ENCODE peak calls at places on chromosome 14, in eight cellular contexts. K, I, B, Z, U, G, X and C are unnamed samples.
A peak's percentile ranks its signal among the peaks of the same experiment; 100 is the strongest.

GRCh38 chr14:92461891-92462290 is 51.7 kb upstream of the RIN3 start:
- DNase-seq in G (no peak), U (no peak), X (no peak), B (no peak), K (no peak), Z (no peak), I (no peak), C (no peak)

GRCh38 chr14:42110167-42110566 is 503.5 kb downstream of the LRFN5 start:
- DNase-seq in U (peak; percentile 5), G (no peak), B (no peak), I (no peak), X (no peak), K (no peak), Z (no peak), C (peak; percentile 63)

GRCh38 chr14:63248211-63248610 is 44.0 kb downstream of the RHOJ start:
- DNase-seq in B (no peak), K (no peak), X (no peak), Z (no peak), U (peak; percentile 53), I (no peak), G (no peak), C (peak; percentile 56)

GRCh38 chr14:77302926-77303325 is 17.8 kb downstream of the POMT2 start:
- DNase-seq in I (no peak), G (no peak), U (peak; percentile 69), X (no peak), K (no peak), Z (no peak), B (peak; percentile 65), C (no peak)

GRCh38 chr14:104650057-104650980 is 39.1 kb upstream of the INF2 start:
- DNase-seq in X (peak; percentile 69), U (peak; percentile 60), B (no peak), Z (peak; percentile 51), I (peak; percentile 91), G (peak; percentile 69), K (peak; percentile 7), C (peak; percentile 19)

GRCh38 chr14:54435500-54435981 is 5.6 kb downstream of the CNIH1 start:
- DNase-seq in I (no peak), B (no peak), Z (no peak), U (peak; percentile 83), K (no peak), X (no peak), G (no peak), C (no peak)

GRCh38 chr14:23644195-23644918 is 8.2 kb downstream of the DHRS2 start:
- DNase-seq in G (no peak), B (no peak), I (no peak), Z (no peak), X (no peak), U (no peak), K (no peak), C (no peak)

GRCh38 chr14:96567289-96567899 is 65.2 kb downstream of the PAPOLA start:
- DNase-seq in G (no peak), X (peak; percentile 85), Z (no peak), I (no peak), U (peak; percentile 41), B (no peak), K (no peak), C (peak; percentile 15)

GRCh38 chr14:59631237-59631636 is 54.6 kb upstream of the CCDC175 start:
- DNase-seq in Z (no peak), I (no peak), U (peak; percentile 8), K (no peak), B (no peak), G (no peak), X (peak; percentile 18), C (no peak)

GRCh38 chr14:49512147-49512551 is 74.0 kb downstream of the RPS29 start:
- DNase-seq in K (no peak), I (no peak), G (no peak), B (peak; percentile 16), Z (no peak), U (peak; percentile 74), X (no peak), C (peak; percentile 53)

GRCh38 chr14:104158827-104159798 is 20.7 kb downstream of the KIF26A start:
- DNase-seq in X (no peak), K (no peak), U (no peak), B (no peak), G (no peak), I (no peak), Z (no peak), C (no peak)

GRCh38 chr14:66233571-66233970 is 252.6 kb upstream of the CCDC196 start:
- DNase-seq in Z (no peak), B (no peak), U (no peak), K (no peak), X (no peak), I (no peak), G (no peak), C (no peak)

GRCh38 chr14:67541448-67542387 is 8.6 kb downstream of the PLEKHH1 start:
- DNase-seq in K (no peak), B (no peak), U (no peak), I (no peak), Z (no peak), G (no peak), X (no peak), C (no peak)

GRCh38 chr14:22918519-22918808 is 485 bp downstream of the RBM23 start:
- DNase-seq in U (no peak), G (no peak), Z (no peak), B (no peak), X (no peak), I (no peak), K (no peak), C (peak; percentile 8)

GRCh38 chr14:91415794-91416743 is 1.6 kb downstream of the CCDC88C start:
- DNase-seq in X (no peak), I (peak; percentile 56), G (peak; percentile 61), Z (no peak), K (peak; percentile 95), B (no peak), U (no peak), C (no peak)

GRCh38 chr14:64337901-64338615 is 43.9 kb upstream of the ESR2 start:
- DNase-seq in U (peak; percentile 73), G (no peak), Z (peak; percentile 70), K (no peak), I (peak; percentile 64), X (peak; percentile 73), B (no peak), C (peak; percentile 21)

GRCh38 chr14:103641181-103641580 is 12.2 kb downstream of the KLC1 start:
- DNase-seq in Z (no peak), I (no peak), B (no peak), K (no peak), X (no peak), U (peak; percentile 76), G (no peak), C (peak; percentile 43)

GRCh38 chr14:73227812-73228781 is 9.2 kb upstream of the PAPLN start:
- DNase-seq in U (peak; percentile 91), X (peak; percentile 94), G (no peak), I (no peak), B (no peak), K (no peak), Z (peak; percentile 60), C (no peak)

GRCh38 chr14:29853272-29853671 is 74.4 kb downstream of the PRKD1 start:
- DNase-seq in K (no peak), X (no peak), B (no peak), U (no peak), I (no peak), Z (no peak), G (no peak), C (no peak)

GRCh38 chr14:32473476-32473875 is 144.4 kb downstream of the AKAP6 start:
- DNase-seq in G (no peak), K (no peak), X (peak; percentile 10), U (peak; percentile 43), I (no peak), Z (peak; percentile 26), B (no peak), C (peak; percentile 49)

GRCh38 chr14:51534623-51535022 is 117.1 kb upstream of the FRMD6 start:
- DNase-seq in G (no peak), I (no peak), Z (no peak), U (peak; percentile 71), X (no peak), B (peak; percentile 71), K (no peak), C (no peak)

GRCh38 chr14:29217813-29218450 is 451.3 kb downstream of the FOXG1 start:
- DNase-seq in G (no peak), B (no peak), Z (no peak), K (no peak), X (no peak), U (no peak), I (no peak), C (peak; percentile 34)

GRCh38 chr14:50778757-50779483 is 52.0 kb downstream of the NIN start:
- DNase-seq in X (no peak), U (peak; percentile 29), G (no peak), I (no peak), B (no peak), Z (no peak), K (no peak), C (peak; percentile 55)

GRCh38 chr14:24430143-24430681 is 458 bp downstream of the KHNYN start:
- DNase-seq in X (no peak), Z (peak; percentile 79), B (no peak), I (no peak), U (peak; percentile 86), K (no peak), G (peak; percentile 62), C (peak; percentile 73)

GRCh38 chr14:33679461-33680225 is 271.2 kb downstream of the EGLN3 start:
- DNase-seq in B (no peak), K (no peak), X (no peak), Z (no peak), G (no peak), U (peak; percentile 95), I (no peak), C (peak; percentile 21)

GRCh38 chr14:95520346-95520745 is 3.9 kb upstream of the SYNE3 start:
- DNase-seq in I (no peak), Z (peak; percentile 60), K (no peak), U (no peak), X (no peak), G (no peak), B (no peak), C (no peak)